ENCODE peak calls at places on chromosomes 11 and 22, in six cellular contexts. I, E, Z, N, A and C are unnamed samples.

GRCh38 chr11:13983081-13983751 is 20.7 kb downstream of the SPON1 start:
- DNase-seq in A (no peak), Z (no peak), I (no peak), N (no peak), E (no peak), C (no peak)

GRCh38 chr11:117579148-117579547 is 217.9 kb downstream of the DSCAML1 start:
- DNase-seq in E (no peak), Z (no peak), N (no peak), A (no peak), I (no peak), C (no peak)

GRCh38 chr11:129192150-129192549 is at the start of gene ARHGAP32:
- DNase-seq in N (no peak), Z (no peak), E (no peak), I (no peak), A (no peak), C (no peak)

GRCh38 chr22:50256258-50256862 is 5.1 kb downstream of the MAPK12 start:
- DNase-seq in I (no peak), E (no peak), A (no peak), Z (no peak), N (no peak), C (no peak)

GRCh38 chr11:8768625-8769333 is 86.2 kb downstream of the RPL27A start:
- DNase-seq in Z (no peak), N (no peak), A (no peak), E (no peak), I (no peak), C (peak; percentile 24)

GRCh38 chr11:109697140-109697843 is 275.3 kb downstream of the C11orf87 start:
- DNase-seq in E (peak; percentile 52), N (peak; percentile 75), Z (no peak), A (peak; percentile 21), I (peak; percentile 12), C (peak; percentile 59)

GRCh38 chr11:44032304-44033085 is 15.3 kb upstream of the ACCSL start:
- DNase-seq in I (no peak), N (no peak), A (no peak), Z (no peak), E (no peak), C (no peak)

GRCh38 chr11:65900899-65901180 is 652 bp upstream of the FOSL1 start:
- DNase-seq in A (no peak), N (no peak), I (no peak), E (no peak), Z (no peak), C (no peak)

GRCh38 chr22:30205281-30206115 is 41.1 kb downstream of the LIF start:
- DNase-seq in N (no peak), I (no peak), E (no peak), A (no peak), Z (no peak), C (no peak)

GRCh38 chr11:76768091-76769047 is 14.8 kb upstream of the TSKU start:
- DNase-seq in A (no peak), N (peak; percentile 61), I (no peak), Z (peak; percentile 19), E (no peak), C (peak; percentile 72)